ENCODE peak calls at places on chromosome 4, in ten cellular contexts. C is effector memory CD4-positive, alpha-beta T cell; B is ELR; Z is stimulated activated CD4-positive, alpha-beta T cell treated with anti-CD3 and anti-CD28 coated beads, Interleukin-4, amount 100 ng/mL, for 1 hour; A is HS-27A; V is anterior cingulate cortex; H is right lobe of liver; U is AG09319; I is mammary epithelial cell; K is Calu3. D is an unnamed sample.

GRCh38 chr4:75542824-75543223 is 13.0 kb upstream of the ODAPH start:
- DNase-seq in C (no peak), B (peak), Z (no peak), A (no peak), V (no peak), H (no peak), U (no peak), I (peak), K (no peak), D (no peak)

GRCh38 chr4:143377635-143378099 is 41.0 kb downstream of the GAB1 start:
- DNase-seq in C (no peak), B (no peak), Z (no peak), A (no peak), V (no peak), H (no peak), U (no peak), I (no peak), K (no peak), D (no peak)

GRCh38 chr4:108555701-108556100 is 64.7 kb upstream of the RPL34 start:
- DNase-seq in C (no peak), B (no peak), Z (no peak), A (no peak), V (no peak), H (no peak), U (no peak), I (no peak), K (no peak), D (no peak)

GRCh38 chr4:76809594-76810305 is 88.2 kb downstream of the SOWAHB start:
- DNase-seq in C (no peak), B (peak), Z (no peak), A (no peak), V (no peak), H (peak), U (no peak), I (peak), K (no peak), D (no peak)

GRCh38 chr4:175530655-175531054 is 281.4 kb downstream of the GPM6A start:
- DNase-seq in C (no peak), B (no peak), Z (no peak), A (no peak), V (no peak), H (no peak), U (no peak), I (no peak), K (no peak), D (no peak)

GRCh38 chr4:110049951-110050925 is 137.6 kb downstream of the EGF start:
- DNase-seq in C (peak), B (peak), Z (peak), A (peak), V (peak), H (no peak), U (no peak), I (peak), K (peak), D (peak)

GRCh38 chr4:55758570-55758969 is 61.0 kb upstream of the EXOC1L start:
- DNase-seq in C (no peak), B (no peak), Z (no peak), A (no peak), V (no peak), H (no peak), U (no peak), I (no peak), K (no peak), D (no peak)

GRCh38 chr4:1044469-1045192 is 33.2 kb downstream of the FGFRL1 start:
- DNase-seq in C (no peak), B (no peak), Z (no peak), A (no peak), V (no peak), H (peak), U (no peak), I (no peak), K (no peak), D (no peak)

GRCh38 chr4:187814737-187815465 is 180.7 kb upstream of the ZFP42 start:
- DNase-seq in C (no peak), B (no peak), Z (no peak), A (no peak), V (no peak), H (no peak), U (no peak), I (no peak), K (no peak), D (no peak)

GRCh38 chr4:119897260-119897659 is 169.4 kb downstream of the MAD2L1 start:
- DNase-seq in C (no peak), B (no peak), Z (no peak), A (no peak), V (no peak), H (no peak), U (no peak), I (no peak), K (no peak), D (peak)

GRCh38 chr4:55819634-55820033 is at the start of gene EXOC1L:
- DNase-seq in C (no peak), B (no peak), Z (no peak), A (no peak), V (no peak), H (no peak), U (no peak), I (no peak), K (no peak), D (no peak)

GRCh38 chr4:75848891-75849290 is 53.4 kb downstream of the PPEF2 start:
- DNase-seq in C (no peak), B (peak), Z (no peak), A (no peak), V (no peak), H (no peak), U (no peak), I (peak), K (no peak), D (no peak)

GRCh38 chr4:7338876-7339623 is 95.7 kb downstream of the PSAPL1 start:
- DNase-seq in C (no peak), B (no peak), Z (no peak), A (no peak), V (no peak), H (no peak), U (no peak), I (no peak), K (no peak), D (no peak)

GRCh38 chr4:79397951-79398350 is 10.1 kb downstream of the GK2 start:
- DNase-seq in C (no peak), B (no peak), Z (no peak), A (no peak), V (no peak), H (no peak), U (no peak), I (no peak), K (no peak), D (no peak)

GRCh38 chr4:151436093-151436518 is 27.1 kb downstream of the FHIP1A start:
- DNase-seq in C (no peak), B (no peak), Z (no peak), A (no peak), V (no peak), H (no peak), U (no peak), I (no peak), K (no peak), D (no peak)

GRCh38 chr4:169418846-169419245 is 148.1 kb upstream of the SH3RF1 start:
- DNase-seq in C (no peak), B (peak), Z (no peak), A (no peak), V (no peak), H (no peak), U (no peak), I (no peak), K (no peak), D (no peak)

GRCh38 chr4:84218002-84218401 is 281.1 kb downstream of the NKX6-1 start:
- DNase-seq in C (no peak), B (no peak), Z (no peak), A (no peak), V (no peak), H (no peak), U (no peak), I (no peak), K (no peak), D (no peak)

GRCh38 chr4:185811509-185812364 is at the start of gene SORBS2:
- DNase-seq in C (no peak), B (no peak), Z (no peak), A (no peak), V (peak), H (peak), U (no peak), I (peak), K (peak), D (peak)